ENCODE peak calls at places on chromosome 10, in six cellular contexts. I, X, D, Q, F and P are unnamed samples.

GRCh38 chr10:133355266-133355665 is 2.6 kb downstream of the FUOM start:
- DNase-seq in F (no peak), I (no peak), Q (no peak), X (no peak), D (no peak), P (no peak)

GRCh38 chr10:119217401-119217800 is 10.0 kb downstream of the GRK5 start:
- DNase-seq in F (no peak), D (no peak), Q (no peak), X (no peak), I (no peak), P (no peak)

GRCh38 chr10:1575481-1576244 is 161.7 kb downstream of the ADARB2 start:
- DNase-seq in F (no peak), I (no peak), D (no peak), Q (no peak), X (no peak), P (no peak)

GRCh38 chr10:72904806-72905205 is 11.3 kb downstream of the OIT3 start:
- DNase-seq in D (no peak), F (no peak), Q (no peak), X (no peak), I (no peak), P (no peak)

GRCh38 chr10:49197171-49197570 is 9.0 kb upstream of the TMEM273 start:
- DNase-seq in F (no peak), Q (no peak), I (no peak), D (no peak), X (no peak), P (no peak)

GRCh38 chr10:102342462-102342861 is 53.0 kb upstream of the NFKB2 start:
- DNase-seq in D (peak), X (no peak), Q (peak), I (peak), F (no peak), P (no peak)

GRCh38 chr10:99730026-99730425 is 1.9 kb downstream of the COX15 start:
- DNase-seq in F (no peak), X (no peak), Q (peak), I (peak), D (peak), P (no peak)

GRCh38 chr10:129219364-129219763 is 247.7 kb upstream of the MGMT start:
- DNase-seq in F (no peak), I (no peak), X (no peak), Q (no peak), D (no peak), P (no peak)

GRCh38 chr10:4043897-4044296 is 258.9 kb upstream of the KLF6 start:
- DNase-seq in I (no peak), D (no peak), F (no peak), X (no peak), Q (no peak), P (no peak)

GRCh38 chr10:29068984-29069383 is 219.9 kb upstream of the LYZL1 start:
- DNase-seq in F (no peak), I (no peak), D (no peak), X (no peak), Q (no peak), P (no peak)

GRCh38 chr10:85524001-85524400 is 842.6 kb downstream of the GRID1 start:
- DNase-seq in X (no peak), F (no peak), Q (peak), I (peak), D (no peak), P (no peak)

GRCh38 chr10:69732147-69732825 is 69.4 kb upstream of the COL13A1 start:
- DNase-seq in Q (no peak), F (no peak), I (no peak), D (no peak), X (no peak), P (no peak)

GRCh38 chr10:121835376-121835775 is 92.5 kb downstream of the ATE1 start:
- DNase-seq in F (no peak), X (no peak), I (no peak), D (no peak), Q (no peak), P (no peak)

GRCh38 chr10:123729523-123729922 is 63.4 kb downstream of the GPR26 start:
- DNase-seq in F (no peak), X (no peak), I (no peak), D (no peak), Q (no peak), P (no peak)